ENCODE peak calls at places on chromosomes 5 and 9, in six cellular contexts. One of them, this sample, is unnamed.

GRCh38 chr9:122498883-122499288 is 11.7 kb upstream of the OR1J2 start:
- DNase-seq in A549: peak
- DNase-seq in nephron progenitor cell: no peak
- DNase-seq in lower lobe of right lung: no peak
- DNase-seq in neural progenitor cell: peak
- DNase-seq in GM23338: peak
- DNase-seq in this sample: peak

GRCh38 chr9:68690088-68690487 is 15.0 kb upstream of the PIP5K1B start:
- DNase-seq in A549: no peak
- DNase-seq in nephron progenitor cell: no peak
- DNase-seq in lower lobe of right lung: peak
- DNase-seq in neural progenitor cell: peak
- DNase-seq in GM23338: peak
- DNase-seq in this sample: no peak

GRCh38 chr5:134851307-134851923 is 5.6 kb downstream of the C5orf24 start:
- DNase-seq in A549: no peak
- DNase-seq in nephron progenitor cell: no peak
- DNase-seq in lower lobe of right lung: no peak
- DNase-seq in neural progenitor cell: no peak
- DNase-seq in GM23338: no peak
- DNase-seq in this sample: no peak

GRCh38 chr9:137668203-137668602 is 49.4 kb downstream of the EHMT1 start:
- DNase-seq in A549: no peak
- DNase-seq in nephron progenitor cell: no peak
- DNase-seq in lower lobe of right lung: no peak
- DNase-seq in neural progenitor cell: no peak
- DNase-seq in GM23338: no peak
- DNase-seq in this sample: no peak

GRCh38 chr5:31913796-31914188 is 260.3 kb downstream of the GOLPH3 start:
- DNase-seq in A549: no peak
- DNase-seq in nephron progenitor cell: no peak
- DNase-seq in lower lobe of right lung: no peak
- DNase-seq in neural progenitor cell: no peak
- DNase-seq in GM23338: no peak
- DNase-seq in this sample: no peak

GRCh38 chr5:139747583-139748504 is 47.8 kb upstream of the PSD2 start:
- DNase-seq in A549: no peak
- DNase-seq in nephron progenitor cell: peak
- DNase-seq in lower lobe of right lung: peak
- DNase-seq in neural progenitor cell: peak
- DNase-seq in GM23338: peak
- DNase-seq in this sample: no peak

GRCh38 chr5:119301947-119302346 is 53.9 kb upstream of the TNFAIP8 start:
- DNase-seq in A549: no peak
- DNase-seq in nephron progenitor cell: no peak
- DNase-seq in lower lobe of right lung: no peak
- DNase-seq in neural progenitor cell: no peak
- DNase-seq in GM23338: no peak
- DNase-seq in this sample: no peak

GRCh38 chr5:476102-476813 is 33.3 kb downstream of the EXOC3 start:
- DNase-seq in A549: no peak
- DNase-seq in nephron progenitor cell: peak
- DNase-seq in lower lobe of right lung: peak
- DNase-seq in neural progenitor cell: no peak
- DNase-seq in GM23338: no peak
- DNase-seq in this sample: no peak

GRCh38 chr5:89942171-89942570 is 467.4 kb downstream of the CETN3 start:
- DNase-seq in A549: no peak
- DNase-seq in nephron progenitor cell: no peak
- DNase-seq in lower lobe of right lung: no peak
- DNase-seq in neural progenitor cell: no peak
- DNase-seq in GM23338: no peak
- DNase-seq in this sample: no peak

GRCh38 chr5:124480964-124481363 is 265.5 kb downstream of the ZNF608 start:
- DNase-seq in A549: no peak
- DNase-seq in nephron progenitor cell: no peak
- DNase-seq in lower lobe of right lung: no peak
- DNase-seq in neural progenitor cell: no peak
- DNase-seq in GM23338: no peak
- DNase-seq in this sample: no peak

GRCh38 chr5:141611289-141611688 is 7.5 kb downstream of the DIAPH1 start:
- DNase-seq in A549: no peak
- DNase-seq in nephron progenitor cell: no peak
- DNase-seq in lower lobe of right lung: no peak
- DNase-seq in neural progenitor cell: peak
- DNase-seq in GM23338: peak
- DNase-seq in this sample: no peak

GRCh38 chr9:5509573-5509972 is 758 bp upstream of the PDCD1LG2 start:
- DNase-seq in A549: peak
- DNase-seq in nephron progenitor cell: no peak
- DNase-seq in lower lobe of right lung: no peak
- DNase-seq in neural progenitor cell: no peak
- DNase-seq in GM23338: no peak
- DNase-seq in this sample: no peak

GRCh38 chr5:52359261-52359660 is 428.5 kb upstream of the ITGA1 start:
- DNase-seq in A549: no peak
- DNase-seq in nephron progenitor cell: no peak
- DNase-seq in lower lobe of right lung: no peak
- DNase-seq in neural progenitor cell: no peak
- DNase-seq in GM23338: no peak
- DNase-seq in this sample: no peak

GRCh38 chr5:609506-609905 is 2.6 kb upstream of the CEP72 start:
- DNase-seq in A549: no peak
- DNase-seq in nephron progenitor cell: no peak
- DNase-seq in lower lobe of right lung: no peak
- DNase-seq in neural progenitor cell: no peak
- DNase-seq in GM23338: no peak
- DNase-seq in this sample: no peak

DNA sequence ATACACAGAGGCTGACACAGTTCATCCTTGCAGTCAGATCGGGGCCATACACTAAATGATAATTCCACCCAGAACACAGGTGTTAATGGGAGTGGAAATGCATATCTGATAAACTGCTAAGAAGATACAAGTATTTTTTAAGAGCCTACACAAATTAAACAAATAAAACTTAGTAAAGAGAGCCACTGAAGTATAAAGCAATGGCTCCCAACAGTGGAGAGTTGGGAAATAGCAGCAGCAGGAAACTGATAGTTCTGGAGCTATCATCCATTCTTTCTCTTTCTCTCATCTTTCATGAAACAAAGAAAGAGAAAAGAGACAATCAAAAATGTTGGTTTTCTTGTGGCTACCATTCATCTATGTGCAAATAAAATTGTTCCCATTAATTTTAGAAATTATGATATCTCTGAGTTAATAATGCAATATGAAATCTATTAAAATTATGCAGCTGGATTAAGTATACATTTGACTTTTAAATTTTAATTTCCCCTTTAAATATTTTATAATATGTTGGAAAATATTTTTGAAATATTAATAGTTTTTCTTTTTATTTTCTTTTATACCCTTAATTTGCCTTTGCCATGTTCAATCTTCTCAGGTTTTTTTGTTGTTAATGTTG is 120.8 kb downstream of the EMB start:
- DNase-seq in A549: no peak
- DNase-seq in nephron progenitor cell: no peak
- DNase-seq in lower lobe of right lung: no peak
- DNase-seq in neural progenitor cell: no peak
- DNase-seq in GM23338: no peak
- DNase-seq in this sample: no peak
- TF ChIP-seq CTCF in A549: peak
- TF ChIP-seq CTCF in nephron progenitor cell: no peak
- TF ChIP-seq CTCF in lower lobe of right lung: no peak
- TF ChIP-seq CTCF in neural progenitor cell: no peak
- TF ChIP-seq CTCF in GM23338: no peak
- TF ChIP-seq CTCF in this sample: no peak

GRCh38 chr9:2424564-2425153 is 196.9 kb upstream of the VLDLR start:
- DNase-seq in A549: no peak
- DNase-seq in nephron progenitor cell: no peak
- DNase-seq in lower lobe of right lung: no peak
- DNase-seq in neural progenitor cell: no peak
- DNase-seq in GM23338: no peak
- DNase-seq in this sample: no peak

DNA sequence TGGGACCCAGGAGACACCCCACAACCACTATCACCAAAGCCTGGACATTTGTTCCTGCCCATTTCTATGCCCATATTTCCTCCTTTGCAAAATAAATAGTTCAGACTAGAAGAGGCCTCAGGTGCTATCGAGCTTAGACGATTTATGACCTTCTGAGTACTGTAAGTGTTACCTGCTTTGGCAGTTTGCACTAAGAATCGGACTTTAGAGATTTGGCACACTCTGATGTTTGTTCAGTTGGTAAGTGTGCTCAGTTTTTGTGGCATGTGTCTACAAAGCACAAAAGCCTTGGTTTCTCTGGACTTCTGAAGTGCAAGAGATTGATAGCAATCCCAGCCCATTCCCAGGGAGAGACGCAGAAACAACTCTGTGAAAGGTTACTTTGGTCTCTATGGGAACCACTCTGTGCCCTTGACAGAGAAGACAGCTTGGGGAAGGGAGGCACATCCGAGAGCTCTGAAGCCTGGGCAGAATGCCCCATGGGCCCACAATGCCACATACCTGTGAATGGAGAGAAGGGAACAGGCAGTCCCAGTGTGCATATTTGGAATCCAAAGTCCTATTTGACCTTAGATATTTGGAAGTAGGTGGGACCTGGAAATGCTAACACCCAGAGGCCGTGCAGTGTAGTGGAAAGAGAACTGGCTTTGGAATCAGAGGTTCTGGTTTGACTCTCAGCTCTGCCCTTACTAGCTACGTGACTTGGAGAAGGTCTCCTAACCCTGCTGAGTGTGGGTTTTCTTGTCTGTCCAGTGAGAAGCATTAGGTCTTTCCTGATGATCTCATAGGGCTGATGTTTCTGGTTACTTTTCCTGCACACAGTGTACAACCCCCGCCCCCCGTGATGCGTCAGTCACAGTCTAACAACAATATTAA is 194.3 kb upstream of the VLDLR start:
- DNase-seq in A549: no peak
- DNase-seq in nephron progenitor cell: no peak
- DNase-seq in lower lobe of right lung: peak
- DNase-seq in neural progenitor cell: no peak
- DNase-seq in GM23338: no peak
- DNase-seq in this sample: no peak
- TF ChIP-seq CTCF in A549: no peak
- TF ChIP-seq CTCF in nephron progenitor cell: no peak
- TF ChIP-seq CTCF in lower lobe of right lung: no peak
- TF ChIP-seq CTCF in neural progenitor cell: no peak
- TF ChIP-seq CTCF in GM23338: no peak
- TF ChIP-seq CTCF in this sample: no peak

GRCh38 chr5:14348142-14348541 is 205.0 kb downstream of the TRIO start:
- DNase-seq in A549: no peak
- DNase-seq in nephron progenitor cell: no peak
- DNase-seq in lower lobe of right lung: no peak
- DNase-seq in neural progenitor cell: no peak
- DNase-seq in GM23338: no peak
- DNase-seq in this sample: no peak
- TF ChIP-seq CTCF in A549: no peak
- TF ChIP-seq CTCF in nephron progenitor cell: no peak
- TF ChIP-seq CTCF in lower lobe of right lung: no peak
- TF ChIP-seq CTCF in neural progenitor cell: no peak
- TF ChIP-seq CTCF in GM23338: no peak
- TF ChIP-seq CTCF in this sample: no peak

GRCh38 chr9:35566417-35566816 is 38.6 kb upstream of the TESK1 start:
- DNase-seq in A549: no peak
- DNase-seq in nephron progenitor cell: no peak
- DNase-seq in lower lobe of right lung: no peak
- DNase-seq in neural progenitor cell: no peak
- DNase-seq in GM23338: no peak
- DNase-seq in this sample: no peak
- TF ChIP-seq CTCF in A549: peak
- TF ChIP-seq CTCF in nephron progenitor cell: no peak
- TF ChIP-seq CTCF in lower lobe of right lung: no peak
- TF ChIP-seq CTCF in neural progenitor cell: no peak
- TF ChIP-seq CTCF in GM23338: no peak
- TF ChIP-seq CTCF in this sample: no peak